ENCODE peak calls at places on chromosomes 13 and 19, in five cellular contexts. W is cardiac fibroblast, Y is SK-N-SH, Z is adrenal gland, L is tibial nerve. Q is an unnamed sample.

GRCh38 chr19:11887618-11888531 is at the start of gene ZNF69:
- DNase-seq in W (peak; percentile 56), Y (peak; percentile 89), L (peak; percentile 82), Z (peak; percentile 90), Q (no peak)

GRCh38 chr19:55112246-55112780 is 5.1 kb downstream of the PPP1R12C start:
- DNase-seq in W (no peak), Z (no peak), L (no peak), Y (peak; percentile 7), Q (no peak)

GRCh38 chr19:29546583-29547190 is 20.9 kb downstream of the VSTM2B start:
- DNase-seq in Y (peak; percentile 38), W (no peak), L (no peak), Z (no peak), Q (no peak)

GRCh38 chr19:33905937-33906577 is 109.4 kb downstream of the KCTD15 start:
- DNase-seq in W (peak; percentile 27), Z (peak; percentile 49), Y (peak; percentile 85), L (peak; percentile 23), Q (peak; percentile 35)

GRCh38 chr13:37303610-37304009 is 198.1 kb upstream of the CSNK1A1L start:
- DNase-seq in Z (no peak), W (no peak), Y (no peak), L (no peak), Q (peak; percentile 6)

GRCh38 chr19:55591555-55591954 is 7.8 kb downstream of the FIZ1 start:
- DNase-seq in L (no peak), Y (no peak), W (no peak), Z (no peak), Q (no peak)

GRCh38 chr19:20233105-20233504 is 66.1 kb downstream of the ZNF486 start:
- DNase-seq in Z (no peak), Y (no peak), W (no peak), L (no peak), Q (no peak)

GRCh38 chr13:110268576-110269185 is 38.3 kb downstream of the COL4A1 start:
- DNase-seq in L (no peak), Z (no peak), Y (no peak), W (no peak), Q (no peak)

GRCh38 chr13:97423300-97424045 is 10.5 kb upstream of the RAP2A start:
- DNase-seq in Y (no peak), Z (peak; percentile 39), L (no peak), W (no peak), Q (peak; percentile 37)

GRCh38 chr13:44401577-44401976 is 28.0 kb downstream of the SERP2 start:
- DNase-seq in Y (no peak), Z (no peak), L (no peak), W (no peak), Q (no peak)

GRCh38 chr19:31344403-31344802 is 4.8 kb downstream of the TSHZ3 start:
- DNase-seq in Y (peak; percentile 37), Z (no peak), L (no peak), W (no peak), Q (no peak)

GRCh38 chr13:25232937-25233515 is 54.3 kb downstream of the MTMR6 start:
- DNase-seq in Y (peak; percentile 55), W (peak; percentile 56), Z (no peak), L (no peak), Q (peak; percentile 45)

GRCh38 chr13:112719556-112719955 is 29.7 kb downstream of the ATP11A start:
- DNase-seq in Z (no peak), L (no peak), Y (no peak), W (no peak), Q (no peak)

GRCh38 chr13:96958286-96958891 is 35.9 kb downstream of the OXGR1 start:
- DNase-seq in L (no peak), W (peak; percentile 68), Z (peak; percentile 26), Y (peak; percentile 30), Q (peak; percentile 64)

GRCh38 chr19:34327851-34328250 is 37.1 kb upstream of the GPI start:
- DNase-seq in W (no peak), Z (no peak), Y (no peak), L (no peak), Q (no peak)

GRCh38 chr19:39248806-39249205 is at the start of gene IFNL4:
- DNase-seq in W (no peak), L (no peak), Y (no peak), Z (no peak), Q (no peak)

GRCh38 chr19:47421844-47422395 is 2.6 kb upstream of the MEIS3 start:
- DNase-seq in Y (peak; percentile 90), W (no peak), Z (no peak), L (no peak), Q (no peak)

GRCh38 chr13:32314968-32315254 is 252 bp downstream of the ZAR1L start:
- DNase-seq in Y (peak; percentile 60), L (no peak), W (peak; percentile 68), Z (peak; percentile 53), Q (no peak)

GRCh38 chr13:80923907-80924306 is 583.0 kb upstream of the SPRY2 start:
- DNase-seq in Y (peak; percentile 3), Z (no peak), L (no peak), W (peak; percentile 27), Q (peak; percentile 21)

GRCh38 chr13:49086711-49087110 is 111.0 kb downstream of the FNDC3A start:
- DNase-seq in W (peak; percentile 86), Y (no peak), Z (no peak), L (no peak), Q (peak; percentile 63)

GRCh38 chr19:47097396-47098217 is 16.0 kb downstream of the ZC3H4 start:
- DNase-seq in W (peak; percentile 32), Y (no peak), Z (no peak), L (no peak), Q (no peak)

GRCh38 chr13:113741101-113741731 is 17.8 kb upstream of the TMEM255B start:
- DNase-seq in L (no peak), W (no peak), Z (no peak), Y (no peak), Q (no peak)

GRCh38 chr13:113742445-113743120 is 16.4 kb upstream of the TMEM255B start:
- DNase-seq in W (no peak), Z (no peak), Y (no peak), L (no peak), Q (no peak)

GRCh38 chr13:113740661-113741060 is 18.4 kb upstream of the TMEM255B start:
- DNase-seq in W (no peak), Y (no peak), Z (no peak), L (no peak), Q (no peak)

GRCh38 chr13:113743366-113744195 is 15.4 kb upstream of the TMEM255B start:
- DNase-seq in L (no peak), W (no peak), Z (no peak), Y (no peak), Q (no peak)

GRCh38 chr13:113742000-113742441 is 17.0 kb upstream of the TMEM255B start:
- DNase-seq in Y (peak; percentile 82), Z (no peak), W (peak; percentile 36), L (no peak), Q (peak; percentile 62)
- TF ChIP-seq CTCF in Y (peak; percentile 38), Z (no peak), W (peak; percentile 24), L (no peak), Q (no peak)

GRCh38 chr19:17001603-17002183 is 24.9 kb downstream of the CPAMD8 start:
- DNase-seq in Y (no peak), W (no peak), Z (no peak), L (no peak), Q (no peak)

GRCh38 chr19:17004386-17004785 is 22.2 kb downstream of the CPAMD8 start:
- DNase-seq in Y (no peak), L (no peak), W (no peak), Z (no peak), Q (no peak)

GRCh38 chr19:17006579-17006978 is 20.0 kb downstream of the CPAMD8 start:
- DNase-seq in L (no peak), Z (no peak), Y (no peak), W (no peak), Q (no peak)

GRCh38 chr19:17002455-17002854 is 24.2 kb downstream of the CPAMD8 start:
- DNase-seq in Y (no peak), Z (no peak), L (no peak), W (no peak), Q (no peak)

GRCh38 chr19:17005000-17005399 is 21.6 kb downstream of the CPAMD8 start:
- DNase-seq in Z (no peak), W (no peak), Y (no peak), L (no peak), Q (no peak)
- TF ChIP-seq CTCF in Z (no peak), W (no peak), Y (no peak), L (no peak), Q (no peak)

DNA sequence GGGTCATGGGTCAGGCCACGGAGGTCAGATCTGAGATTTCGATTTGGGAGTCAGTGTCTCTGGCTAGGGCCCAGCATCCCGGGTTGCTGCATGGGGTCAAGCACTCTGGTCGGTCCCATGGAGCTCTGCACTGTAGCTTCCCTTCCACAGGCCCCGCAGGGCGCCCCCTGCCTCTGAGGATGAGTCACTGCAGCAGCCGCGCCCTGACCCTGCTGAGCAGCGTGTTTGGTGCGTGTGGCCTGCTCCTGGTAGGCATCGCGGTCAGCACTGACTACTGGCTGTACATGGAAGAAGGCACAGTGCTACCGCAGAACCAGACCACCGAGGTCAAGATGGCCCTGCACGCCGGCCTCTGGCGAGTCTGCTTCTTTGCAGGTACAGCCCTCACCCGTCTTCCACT is 3.6 kb downstream of the CACNG7 start:
- DNase-seq in Z (no peak), W (no peak), L (no peak), Y (peak; percentile 62), Q (no peak)
- TF ChIP-seq CTCF in Z (no peak), W (peak; percentile 32), L (no peak), Y (peak; percentile 48), Q (peak; percentile 21)

GRCh38 chr19:6318772-6319171 is 14.6 kb downstream of the ACER1 start:
- DNase-seq in Z (no peak), L (no peak), W (peak; percentile 38), Y (no peak), Q (peak; percentile 4)
- TF ChIP-seq CTCF in Z (no peak), L (no peak), W (no peak), Y (no peak), Q (no peak)

GRCh38 chr19:9827325-9828238 is at the start of gene UBL5:
- DNase-seq in Y (peak; percentile 95), L (peak; percentile 72), Z (peak; percentile 88), W (peak; percentile 83), Q (peak; percentile 93)
- TF ChIP-seq CTCF in Y (no peak), L (no peak), Z (no peak), W (no peak), Q (no peak)

DNA sequence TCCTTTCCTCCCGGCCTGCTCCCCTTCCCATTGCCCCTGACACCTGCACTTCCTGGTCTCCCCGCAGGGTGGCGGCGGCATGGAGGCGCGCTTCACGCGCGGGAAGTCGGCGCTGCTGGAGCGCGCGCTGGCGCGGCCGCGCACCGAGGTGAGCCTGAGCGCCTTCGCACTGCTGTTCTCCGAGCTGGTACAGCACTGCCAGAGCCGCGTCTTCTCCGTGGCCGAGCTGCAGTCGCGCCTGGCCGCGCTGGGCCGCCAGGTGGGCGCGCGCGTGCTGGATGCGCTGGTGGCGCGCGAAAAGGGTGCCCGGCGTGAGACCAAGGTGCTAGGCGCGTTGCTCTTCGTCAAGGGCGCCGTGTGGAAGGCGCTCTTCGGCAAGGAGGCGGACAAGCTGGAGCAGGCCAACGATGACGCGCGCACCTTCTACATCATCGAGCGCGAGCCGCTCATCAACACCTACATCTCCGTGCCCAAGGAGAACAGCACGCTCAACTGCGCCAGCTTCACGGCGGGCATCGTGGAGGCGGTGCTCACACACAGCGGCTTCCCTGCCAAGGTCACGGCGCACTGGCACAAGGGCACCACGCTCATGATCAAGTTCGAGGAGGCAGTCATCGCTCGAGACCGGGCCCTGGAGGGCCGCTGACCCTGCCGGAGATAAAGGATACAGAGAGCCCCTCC is 1.7 kb downstream of the TRAPPC5 start:
- DNase-seq in W (no peak), Z (no peak), Y (no peak), L (no peak), Q (no peak)
- TF ChIP-seq CTCF in W (no peak), Z (no peak), Y (no peak), L (no peak), Q (no peak)

GRCh38 chr19:14467816-14468215 is 7.3 kb downstream of the PTGER1 start:
- DNase-seq in W (no peak), Y (no peak), L (no peak), Z (no peak), Q (peak; percentile 35)
- TF ChIP-seq CTCF in W (no peak), Y (peak; percentile 18), L (no peak), Z (no peak), Q (no peak)